ENCODE peak calls at places on chromosomes 5 and 9, in ten cellular contexts. One of them, this sample, is unnamed.

GRCh38 chr9:34547960-34548603 is 25.3 kb upstream of the ENHO start:
- DNase-seq in heart left ventricle: peak
- DNase-seq in heart right ventricle: peak
- DNase-seq in CD8-positive, alpha-beta T cell: no peak
- DNase-seq in tibial artery: peak
- DNase-seq in HFF-Myc: no peak
- DNase-seq in BJ: no peak
- DNase-seq in prostate gland: peak
- DNase-seq in HL-60: no peak
- DNase-seq in cardiac fibroblast: peak
- DNase-seq in this sample: peak

GRCh38 chr9:98429613-98430012 is 174.2 kb upstream of the TBC1D2 start:
- DNase-seq in prostate gland: no peak
- DNase-seq in tibial artery: no peak
- DNase-seq in heart left ventricle: no peak
- DNase-seq in cardiac fibroblast: peak
- DNase-seq in CD8-positive, alpha-beta T cell: no peak
- DNase-seq in HL-60: no peak
- DNase-seq in BJ: peak
- DNase-seq in HFF-Myc: no peak
- DNase-seq in heart right ventricle: no peak
- DNase-seq in this sample: peak

GRCh38 chr9:16092627-16093091 is 539.8 kb downstream of the CCDC171 start:
- DNase-seq in HFF-Myc: no peak
- DNase-seq in cardiac fibroblast: peak
- DNase-seq in heart left ventricle: peak
- DNase-seq in tibial artery: no peak
- DNase-seq in HL-60: no peak
- DNase-seq in heart right ventricle: peak
- DNase-seq in CD8-positive, alpha-beta T cell: no peak
- DNase-seq in BJ: no peak
- DNase-seq in prostate gland: no peak
- DNase-seq in this sample: peak

GRCh38 chr9:119369670-119370366 is 583 bp upstream of the BRINP1 start:
- DNase-seq in HL-60: no peak
- DNase-seq in heart right ventricle: no peak
- DNase-seq in HFF-Myc: no peak
- DNase-seq in heart left ventricle: no peak
- DNase-seq in tibial artery: no peak
- DNase-seq in CD8-positive, alpha-beta T cell: no peak
- DNase-seq in BJ: no peak
- DNase-seq in cardiac fibroblast: no peak
- DNase-seq in prostate gland: no peak
- DNase-seq in this sample: peak

GRCh38 chr9:70979971-70980370 is 141.4 kb downstream of the TRPM3 start:
- DNase-seq in cardiac fibroblast: peak
- DNase-seq in heart left ventricle: no peak
- DNase-seq in BJ: no peak
- DNase-seq in HL-60: no peak
- DNase-seq in tibial artery: no peak
- DNase-seq in HFF-Myc: no peak
- DNase-seq in heart right ventricle: no peak
- DNase-seq in CD8-positive, alpha-beta T cell: no peak
- DNase-seq in prostate gland: no peak
- DNase-seq in this sample: peak

GRCh38 chr5:93058309-93058708 is 522.7 kb downstream of the NR2F1-AS1 start:
- DNase-seq in cardiac fibroblast: peak
- DNase-seq in HFF-Myc: peak
- DNase-seq in prostate gland: no peak
- DNase-seq in CD8-positive, alpha-beta T cell: no peak
- DNase-seq in heart right ventricle: no peak
- DNase-seq in BJ: peak
- DNase-seq in tibial artery: no peak
- DNase-seq in heart left ventricle: no peak
- DNase-seq in HL-60: no peak
- DNase-seq in this sample: peak

GRCh38 chr5:97842687-97843086 is 659.6 kb upstream of the RIOK2 start:
- DNase-seq in cardiac fibroblast: no peak
- DNase-seq in tibial artery: no peak
- DNase-seq in HFF-Myc: no peak
- DNase-seq in BJ: no peak
- DNase-seq in CD8-positive, alpha-beta T cell: no peak
- DNase-seq in heart right ventricle: no peak
- DNase-seq in heart left ventricle: no peak
- DNase-seq in prostate gland: no peak
- DNase-seq in HL-60: no peak
- DNase-seq in this sample: no peak

GRCh38 chr5:138470322-138471285 is 5.3 kb downstream of the EGR1 start:
- DNase-seq in cardiac fibroblast: no peak
- DNase-seq in HFF-Myc: no peak
- DNase-seq in CD8-positive, alpha-beta T cell: no peak
- DNase-seq in HL-60: no peak
- DNase-seq in BJ: no peak
- DNase-seq in prostate gland: no peak
- DNase-seq in tibial artery: no peak
- DNase-seq in heart left ventricle: no peak
- DNase-seq in heart right ventricle: no peak
- DNase-seq in this sample: no peak

GRCh38 chr5:76908166-76908565 is 44.7 kb upstream of the CRHBP start:
- DNase-seq in HL-60: no peak
- DNase-seq in CD8-positive, alpha-beta T cell: no peak
- DNase-seq in BJ: no peak
- DNase-seq in tibial artery: no peak
- DNase-seq in heart right ventricle: no peak
- DNase-seq in HFF-Myc: no peak
- DNase-seq in heart left ventricle: no peak
- DNase-seq in prostate gland: no peak
- DNase-seq in cardiac fibroblast: no peak
- DNase-seq in this sample: no peak

GRCh38 chr9:94799578-94800264 is 73.2 kb downstream of the AOPEP start:
- DNase-seq in heart left ventricle: no peak
- DNase-seq in HL-60: no peak
- DNase-seq in prostate gland: no peak
- DNase-seq in HFF-Myc: no peak
- DNase-seq in CD8-positive, alpha-beta T cell: no peak
- DNase-seq in heart right ventricle: no peak
- DNase-seq in BJ: no peak
- DNase-seq in cardiac fibroblast: peak
- DNase-seq in tibial artery: no peak
- DNase-seq in this sample: peak

GRCh38 chr5:110441035-110441434 is 285.4 kb downstream of the TMEM232 start:
- DNase-seq in HL-60: no peak
- DNase-seq in prostate gland: no peak
- DNase-seq in cardiac fibroblast: peak
- DNase-seq in BJ: no peak
- DNase-seq in heart left ventricle: no peak
- DNase-seq in HFF-Myc: no peak
- DNase-seq in CD8-positive, alpha-beta T cell: no peak
- DNase-seq in heart right ventricle: no peak
- DNase-seq in tibial artery: no peak
- DNase-seq in this sample: peak

GRCh38 chr9:35659340-35659739 is 1.2 kb downstream of the CCDC107 start:
- DNase-seq in prostate gland: no peak
- DNase-seq in HFF-Myc: no peak
- DNase-seq in heart left ventricle: peak
- DNase-seq in HL-60: no peak
- DNase-seq in tibial artery: peak
- DNase-seq in BJ: no peak
- DNase-seq in cardiac fibroblast: peak
- DNase-seq in CD8-positive, alpha-beta T cell: no peak
- DNase-seq in heart right ventricle: no peak
- DNase-seq in this sample: peak

GRCh38 chr5:179260324-179261070 is 84.8 kb downstream of the ADAMTS2 start:
- DNase-seq in HL-60: no peak
- DNase-seq in HFF-Myc: no peak
- DNase-seq in heart right ventricle: no peak
- DNase-seq in tibial artery: peak
- DNase-seq in BJ: no peak
- DNase-seq in cardiac fibroblast: no peak
- DNase-seq in CD8-positive, alpha-beta T cell: no peak
- DNase-seq in heart left ventricle: peak
- DNase-seq in prostate gland: no peak
- DNase-seq in this sample: no peak

DNA sequence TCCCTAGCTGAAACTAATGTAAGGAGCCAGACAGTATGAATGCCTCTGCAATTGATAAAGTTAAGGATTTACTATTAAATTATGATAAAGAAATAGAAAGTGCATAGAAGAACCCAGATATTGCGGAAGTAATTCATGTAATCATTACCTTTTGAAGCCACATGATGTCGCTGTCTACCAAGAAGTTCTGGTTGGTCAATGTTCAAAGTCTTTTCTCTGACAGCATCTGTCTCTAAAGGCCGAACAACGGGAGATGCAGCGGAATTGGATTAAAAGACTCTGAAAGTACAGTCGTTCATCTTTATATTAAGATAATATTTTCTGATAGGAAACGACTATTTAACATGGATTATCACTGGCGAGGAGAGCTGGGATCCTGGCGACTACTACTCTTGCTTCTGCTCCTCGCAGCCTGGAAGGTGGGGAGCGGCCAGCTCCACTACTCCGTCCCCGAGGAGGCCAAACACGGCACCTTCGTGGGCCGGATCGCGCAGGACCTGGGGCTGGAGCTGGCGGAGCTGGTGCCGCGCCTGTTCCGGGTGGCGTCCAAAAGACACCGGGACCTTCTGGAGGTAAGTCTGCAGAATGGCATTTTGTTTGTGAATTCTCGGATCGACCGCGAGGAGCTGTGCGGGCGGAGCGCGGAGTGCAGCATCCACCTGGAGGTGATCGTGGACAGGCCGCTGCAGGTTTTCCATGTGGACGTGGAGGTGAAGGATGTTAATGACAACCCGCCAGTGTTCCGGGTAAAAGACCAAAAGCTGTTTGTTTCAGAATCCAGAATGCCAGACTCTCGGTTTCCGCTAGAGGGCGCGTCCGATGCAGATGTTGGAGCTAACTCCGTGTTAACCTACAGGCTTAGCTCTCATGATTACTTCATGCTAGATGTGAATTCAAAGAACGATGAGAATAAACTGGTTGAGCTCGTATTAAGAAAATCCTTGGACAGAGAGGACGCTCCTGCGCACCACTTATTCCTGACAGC is at the start of gene PCDHA8:
- DNase-seq in heart left ventricle: no peak
- DNase-seq in HFF-Myc: no peak
- DNase-seq in HL-60: no peak
- DNase-seq in cardiac fibroblast: no peak
- DNase-seq in heart right ventricle: no peak
- DNase-seq in prostate gland: no peak
- DNase-seq in CD8-positive, alpha-beta T cell: no peak
- DNase-seq in tibial artery: no peak
- DNase-seq in BJ: no peak
- DNase-seq in this sample: no peak
- H3K4me3 ChIP-seq in heart left ventricle: no peak
- H3K4me3 ChIP-seq in HFF-Myc: no peak
- H3K4me3 ChIP-seq in HL-60: no peak
- H3K4me3 ChIP-seq in cardiac fibroblast: no peak
- H3K4me3 ChIP-seq in heart right ventricle: no peak
- H3K4me3 ChIP-seq in prostate gland: no peak
- H3K4me3 ChIP-seq in CD8-positive, alpha-beta T cell: no peak
- H3K4me3 ChIP-seq in tibial artery: no peak
- H3K4me3 ChIP-seq in BJ: no peak
- H3K4me3 ChIP-seq in this sample: no peak

DNA sequence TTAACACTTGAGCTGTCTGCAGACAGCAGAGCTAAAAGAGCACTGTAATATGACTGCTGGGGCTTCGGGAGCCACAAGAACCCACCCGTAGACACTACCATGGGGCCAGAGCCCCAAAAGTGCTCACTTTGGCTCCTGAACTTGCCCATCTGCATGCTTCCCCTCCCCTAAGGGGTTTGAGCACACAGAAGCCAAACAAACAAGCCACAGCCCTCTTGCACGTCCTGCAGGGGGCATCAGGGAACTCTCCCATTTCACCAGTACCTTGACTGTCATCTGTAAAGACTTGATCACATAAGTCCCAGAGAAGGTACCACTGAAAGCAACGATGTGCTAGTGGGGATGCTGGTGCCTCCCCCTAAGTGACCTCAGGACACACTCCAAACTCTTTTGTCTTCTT is 681.8 kb downstream of the SEMA5A start:
- DNase-seq in CD8-positive, alpha-beta T cell: no peak
- DNase-seq in heart right ventricle: no peak
- DNase-seq in cardiac fibroblast: peak
- DNase-seq in HL-60: no peak
- DNase-seq in HFF-Myc: no peak
- DNase-seq in prostate gland: no peak
- DNase-seq in heart left ventricle: no peak
- DNase-seq in BJ: no peak
- DNase-seq in tibial artery: no peak
- DNase-seq in this sample: peak
- TF ChIP-seq CTCF in CD8-positive, alpha-beta T cell: no peak
- TF ChIP-seq CTCF in heart right ventricle: no peak
- TF ChIP-seq CTCF in cardiac fibroblast: peak
- TF ChIP-seq CTCF in HL-60: no peak
- TF ChIP-seq CTCF in HFF-Myc: peak
- TF ChIP-seq CTCF in prostate gland: no peak
- TF ChIP-seq CTCF in heart left ventricle: no peak
- TF ChIP-seq CTCF in BJ: peak
- TF ChIP-seq CTCF in tibial artery: no peak
- TF ChIP-seq CTCF in this sample: peak

GRCh38 chr5:1487079-1487764 is 36.5 kb downstream of the LPCAT1 start:
- DNase-seq in prostate gland: no peak
- DNase-seq in tibial artery: no peak
- DNase-seq in BJ: no peak
- DNase-seq in cardiac fibroblast: no peak
- DNase-seq in HFF-Myc: no peak
- DNase-seq in heart right ventricle: no peak
- DNase-seq in heart left ventricle: no peak
- DNase-seq in CD8-positive, alpha-beta T cell: no peak
- DNase-seq in HL-60: no peak
- DNase-seq in this sample: no peak
- H3K4me3 ChIP-seq in prostate gland: no peak
- H3K4me3 ChIP-seq in tibial artery: no peak
- H3K4me3 ChIP-seq in BJ: no peak
- H3K4me3 ChIP-seq in cardiac fibroblast: no peak
- H3K4me3 ChIP-seq in HFF-Myc: no peak
- H3K4me3 ChIP-seq in heart right ventricle: no peak
- H3K4me3 ChIP-seq in heart left ventricle: no peak
- H3K4me3 ChIP-seq in CD8-positive, alpha-beta T cell: no peak
- H3K4me3 ChIP-seq in HL-60: no peak
- H3K4me3 ChIP-seq in this sample: no peak

GRCh38 chr5:59445741-59446140 is 447.8 kb downstream of the PDE4D start:
- DNase-seq in CD8-positive, alpha-beta T cell: no peak
- DNase-seq in HL-60: no peak
- DNase-seq in heart right ventricle: no peak
- DNase-seq in HFF-Myc: no peak
- DNase-seq in prostate gland: no peak
- DNase-seq in tibial artery: no peak
- DNase-seq in BJ: no peak
- DNase-seq in heart left ventricle: no peak
- DNase-seq in cardiac fibroblast: no peak
- DNase-seq in this sample: no peak

DNA sequence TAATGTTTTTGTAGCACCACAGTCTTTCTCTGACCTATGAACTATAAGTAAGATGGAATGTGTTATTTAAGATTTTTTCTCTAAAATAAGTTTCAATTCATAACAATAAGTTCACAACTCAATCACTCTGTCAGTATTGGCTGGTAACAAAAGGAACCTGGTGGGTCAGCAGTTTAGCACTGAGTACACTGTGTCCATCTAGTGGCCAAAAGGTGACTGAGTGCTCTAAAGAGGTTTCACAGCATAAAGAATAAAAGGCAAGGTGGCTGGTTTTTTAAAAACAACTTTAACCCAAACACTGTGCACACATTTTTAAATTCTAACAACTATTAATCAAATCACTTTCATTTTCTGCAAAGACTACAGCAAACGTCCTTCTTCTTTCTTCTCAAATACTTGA is 443.3 kb downstream of the PDE4D start:
- DNase-seq in HL-60: peak
- DNase-seq in cardiac fibroblast: no peak
- DNase-seq in heart right ventricle: no peak
- DNase-seq in HFF-Myc: no peak
- DNase-seq in CD8-positive, alpha-beta T cell: no peak
- DNase-seq in tibial artery: no peak
- DNase-seq in heart left ventricle: no peak
- DNase-seq in BJ: no peak
- DNase-seq in prostate gland: no peak
- DNase-seq in this sample: peak
- TF ChIP-seq CTCF in HL-60: no peak
- TF ChIP-seq CTCF in cardiac fibroblast: peak
- TF ChIP-seq CTCF in heart right ventricle: no peak
- TF ChIP-seq CTCF in HFF-Myc: peak
- TF ChIP-seq CTCF in CD8-positive, alpha-beta T cell: no peak
- TF ChIP-seq CTCF in tibial artery: no peak
- TF ChIP-seq CTCF in heart left ventricle: no peak
- TF ChIP-seq CTCF in BJ: peak
- TF ChIP-seq CTCF in prostate gland: no peak
- TF ChIP-seq CTCF in this sample: peak

This sample was measured in fibroblast of mammary gland.